ENCODE peak calls at places on chromosomes 11 and 22, in eight cellular contexts. One of them, this sample, is unnamed.

GRCh38 chr11:113984781-113985180 is 9.9 kb downstream of the HTR3A start:
- DNase-seq in HFF-Myc: no peak
- DNase-seq in CD8-positive, alpha-beta T cell: no peak
- DNase-seq in SK-N-SH: no peak
- DNase-seq in GM12865: no peak
- DNase-seq in cardiac muscle cell: no peak
- DNase-seq in tibial artery: no peak
- DNase-seq in foreskin keratinocyte: no peak
- DNase-seq in this sample: no peak

GRCh38 chr11:61961570-61962212 is 5.7 kb downstream of the FTH1 start:
- DNase-seq in HFF-Myc: no peak
- DNase-seq in CD8-positive, alpha-beta T cell: no peak
- DNase-seq in SK-N-SH: no peak
- DNase-seq in GM12865: no peak
- DNase-seq in cardiac muscle cell: no peak
- DNase-seq in tibial artery: peak
- DNase-seq in foreskin keratinocyte: no peak
- DNase-seq in this sample: no peak

GRCh38 chr11:69653406-69653960 is 12.5 kb downstream of the CCND1 start:
- DNase-seq in HFF-Myc: no peak
- DNase-seq in CD8-positive, alpha-beta T cell: no peak
- DNase-seq in SK-N-SH: no peak
- DNase-seq in GM12865: no peak
- DNase-seq in cardiac muscle cell: no peak
- DNase-seq in tibial artery: no peak
- DNase-seq in foreskin keratinocyte: no peak
- DNase-seq in this sample: no peak

GRCh38 chr22:37775785-37776638 is 31.7 kb upstream of the GCAT start:
- DNase-seq in HFF-Myc: peak
- DNase-seq in CD8-positive, alpha-beta T cell: no peak
- DNase-seq in SK-N-SH: no peak
- DNase-seq in GM12865: no peak
- DNase-seq in cardiac muscle cell: no peak
- DNase-seq in tibial artery: no peak
- DNase-seq in foreskin keratinocyte: peak
- DNase-seq in this sample: no peak

GRCh38 chr11:35177370-35177769 is 38.4 kb downstream of the CD44 start:
- DNase-seq in HFF-Myc: no peak
- DNase-seq in CD8-positive, alpha-beta T cell: no peak
- DNase-seq in SK-N-SH: no peak
- DNase-seq in GM12865: no peak
- DNase-seq in cardiac muscle cell: peak
- DNase-seq in tibial artery: no peak
- DNase-seq in foreskin keratinocyte: no peak
- DNase-seq in this sample: no peak

GRCh38 chr11:123407124-123407995 is 22.7 kb upstream of the GRAMD1B start:
- DNase-seq in HFF-Myc: peak
- DNase-seq in CD8-positive, alpha-beta T cell: peak
- DNase-seq in SK-N-SH: peak
- DNase-seq in GM12865: peak
- DNase-seq in cardiac muscle cell: peak
- DNase-seq in tibial artery: peak
- DNase-seq in foreskin keratinocyte: peak
- DNase-seq in this sample: peak

GRCh38 chr22:23183107-23183698 is 2.9 kb downstream of the BCR start:
- DNase-seq in HFF-Myc: no peak
- DNase-seq in CD8-positive, alpha-beta T cell: no peak
- DNase-seq in SK-N-SH: peak
- DNase-seq in GM12865: no peak
- DNase-seq in cardiac muscle cell: peak
- DNase-seq in tibial artery: peak
- DNase-seq in foreskin keratinocyte: no peak
- DNase-seq in this sample: no peak

GRCh38 chr11:36306888-36307287 is 10.8 kb downstream of the PRR5L start:
- DNase-seq in HFF-Myc: no peak
- DNase-seq in CD8-positive, alpha-beta T cell: no peak
- DNase-seq in SK-N-SH: peak
- DNase-seq in GM12865: no peak
- DNase-seq in cardiac muscle cell: peak
- DNase-seq in tibial artery: no peak
- DNase-seq in foreskin keratinocyte: no peak
- DNase-seq in this sample: no peak

GRCh38 chr11:46100670-46101069 is 20.6 kb downstream of the PHF21A start:
- DNase-seq in HFF-Myc: no peak
- DNase-seq in CD8-positive, alpha-beta T cell: no peak
- DNase-seq in SK-N-SH: no peak
- DNase-seq in GM12865: peak
- DNase-seq in cardiac muscle cell: no peak
- DNase-seq in tibial artery: no peak
- DNase-seq in foreskin keratinocyte: no peak
- DNase-seq in this sample: no peak

GRCh38 chr11:59281177-59281576 is 68.5 kb upstream of the MPEG1 start:
- DNase-seq in HFF-Myc: no peak
- DNase-seq in CD8-positive, alpha-beta T cell: no peak
- DNase-seq in SK-N-SH: no peak
- DNase-seq in GM12865: no peak
- DNase-seq in cardiac muscle cell: no peak
- DNase-seq in tibial artery: no peak
- DNase-seq in foreskin keratinocyte: no peak
- DNase-seq in this sample: no peak

GRCh38 chr11:56196705-56197104 is 20.3 kb downstream of the OR5J2 start:
- DNase-seq in HFF-Myc: no peak
- DNase-seq in CD8-positive, alpha-beta T cell: no peak
- DNase-seq in SK-N-SH: no peak
- DNase-seq in GM12865: no peak
- DNase-seq in cardiac muscle cell: no peak
- DNase-seq in tibial artery: no peak
- DNase-seq in foreskin keratinocyte: no peak
- DNase-seq in this sample: no peak

GRCh38 chr11:86047275-86047991 is 21.5 kb downstream of the PICALM start:
- DNase-seq in HFF-Myc: no peak
- DNase-seq in CD8-positive, alpha-beta T cell: no peak
- DNase-seq in SK-N-SH: no peak
- DNase-seq in GM12865: peak
- DNase-seq in cardiac muscle cell: no peak
- DNase-seq in tibial artery: no peak
- DNase-seq in foreskin keratinocyte: no peak
- DNase-seq in this sample: no peak

GRCh38 chr11:34149786-34150185 is 44.4 kb downstream of the NAT10 start:
- DNase-seq in HFF-Myc: no peak
- DNase-seq in CD8-positive, alpha-beta T cell: no peak
- DNase-seq in SK-N-SH: peak
- DNase-seq in GM12865: no peak
- DNase-seq in cardiac muscle cell: no peak
- DNase-seq in tibial artery: no peak
- DNase-seq in foreskin keratinocyte: no peak
- DNase-seq in this sample: no peak

GRCh38 chr11:13720940-13721339 is 52.5 kb downstream of the FAR1 start:
- DNase-seq in HFF-Myc: no peak
- DNase-seq in CD8-positive, alpha-beta T cell: no peak
- DNase-seq in SK-N-SH: no peak
- DNase-seq in GM12865: no peak
- DNase-seq in cardiac muscle cell: no peak
- DNase-seq in tibial artery: no peak
- DNase-seq in foreskin keratinocyte: peak
- DNase-seq in this sample: no peak

GRCh38 chr11:108486828-108487227 is 11.4 kb downstream of the POGLUT3 start:
- DNase-seq in HFF-Myc: no peak
- DNase-seq in CD8-positive, alpha-beta T cell: no peak
- DNase-seq in SK-N-SH: no peak
- DNase-seq in GM12865: no peak
- DNase-seq in cardiac muscle cell: no peak
- DNase-seq in tibial artery: no peak
- DNase-seq in foreskin keratinocyte: no peak
- DNase-seq in this sample: no peak

GRCh38 chr11:31325162-31325561 is 44.4 kb downstream of the DCDC1 start:
- DNase-seq in HFF-Myc: peak
- DNase-seq in CD8-positive, alpha-beta T cell: no peak
- DNase-seq in SK-N-SH: no peak
- DNase-seq in GM12865: no peak
- DNase-seq in cardiac muscle cell: no peak
- DNase-seq in tibial artery: no peak
- DNase-seq in foreskin keratinocyte: peak
- DNase-seq in this sample: no peak

GRCh38 chr11:86162257-86162656 is 82.3 kb upstream of the EED start:
- DNase-seq in HFF-Myc: peak
- DNase-seq in CD8-positive, alpha-beta T cell: no peak
- DNase-seq in SK-N-SH: no peak
- DNase-seq in GM12865: no peak
- DNase-seq in cardiac muscle cell: no peak
- DNase-seq in tibial artery: peak
- DNase-seq in foreskin keratinocyte: no peak
- DNase-seq in this sample: no peak

GRCh38 chr11:117931331-117931950 is 2.2 kb upstream of the TMPRSS13 start:
- DNase-seq in HFF-Myc: no peak
- DNase-seq in CD8-positive, alpha-beta T cell: no peak
- DNase-seq in SK-N-SH: no peak
- DNase-seq in GM12865: no peak
- DNase-seq in cardiac muscle cell: no peak
- DNase-seq in tibial artery: no peak
- DNase-seq in foreskin keratinocyte: no peak
- DNase-seq in this sample: no peak

GRCh38 chr11:112724194-112724790 is 236.9 kb upstream of the NCAM1 start:
- DNase-seq in HFF-Myc: no peak
- DNase-seq in CD8-positive, alpha-beta T cell: no peak
- DNase-seq in SK-N-SH: peak
- DNase-seq in GM12865: no peak
- DNase-seq in cardiac muscle cell: no peak
- DNase-seq in tibial artery: no peak
- DNase-seq in foreskin keratinocyte: no peak
- DNase-seq in this sample: no peak

GRCh38 chr11:15327786-15328231 is 213.1 kb downstream of the INSC start:
- DNase-seq in HFF-Myc: no peak
- DNase-seq in CD8-positive, alpha-beta T cell: no peak
- DNase-seq in SK-N-SH: peak
- DNase-seq in GM12865: peak
- DNase-seq in cardiac muscle cell: peak
- DNase-seq in tibial artery: peak
- DNase-seq in foreskin keratinocyte: no peak
- DNase-seq in this sample: peak

GRCh38 chr11:109138200-109138599 is 283.8 kb upstream of the C11orf87 start:
- DNase-seq in HFF-Myc: no peak
- DNase-seq in CD8-positive, alpha-beta T cell: no peak
- DNase-seq in SK-N-SH: no peak
- DNase-seq in GM12865: no peak
- DNase-seq in cardiac muscle cell: no peak
- DNase-seq in tibial artery: no peak
- DNase-seq in foreskin keratinocyte: peak
- DNase-seq in this sample: no peak

GRCh38 chr11:70519117-70519516 is 120.8 kb downstream of the CTTN start:
- DNase-seq in HFF-Myc: no peak
- DNase-seq in CD8-positive, alpha-beta T cell: no peak
- DNase-seq in SK-N-SH: no peak
- DNase-seq in GM12865: peak
- DNase-seq in cardiac muscle cell: no peak
- DNase-seq in tibial artery: no peak
- DNase-seq in foreskin keratinocyte: no peak
- DNase-seq in this sample: no peak

GRCh38 chr11:33366918-33367317 is 109.7 kb downstream of the HIPK3 start:
- DNase-seq in HFF-Myc: no peak
- DNase-seq in CD8-positive, alpha-beta T cell: no peak
- DNase-seq in SK-N-SH: no peak
- DNase-seq in GM12865: no peak
- DNase-seq in cardiac muscle cell: no peak
- DNase-seq in tibial artery: no peak
- DNase-seq in foreskin keratinocyte: no peak
- DNase-seq in this sample: no peak

GRCh38 chr11:5364214-5364613 is 12.9 kb downstream of the OR51B6 start:
- DNase-seq in HFF-Myc: no peak
- DNase-seq in CD8-positive, alpha-beta T cell: no peak
- DNase-seq in SK-N-SH: no peak
- DNase-seq in GM12865: no peak
- DNase-seq in cardiac muscle cell: no peak
- DNase-seq in tibial artery: no peak
- DNase-seq in foreskin keratinocyte: no peak
- DNase-seq in this sample: no peak

GRCh38 chr22:26579331-26579886 is 10.5 kb downstream of the TPST2 start:
- DNase-seq in HFF-Myc: no peak
- DNase-seq in CD8-positive, alpha-beta T cell: peak
- DNase-seq in SK-N-SH: no peak
- DNase-seq in GM12865: peak
- DNase-seq in cardiac muscle cell: no peak
- DNase-seq in tibial artery: no peak
- DNase-seq in foreskin keratinocyte: no peak
- DNase-seq in this sample: no peak

GRCh38 chr22:44159811-44160210 is 20.9 kb upstream of the PARVG start:
- DNase-seq in HFF-Myc: no peak
- DNase-seq in CD8-positive, alpha-beta T cell: no peak
- DNase-seq in SK-N-SH: no peak
- DNase-seq in GM12865: no peak
- DNase-seq in cardiac muscle cell: no peak
- DNase-seq in tibial artery: no peak
- DNase-seq in foreskin keratinocyte: no peak
- DNase-seq in this sample: no peak

GRCh38 chr11:116603783-116604323 is 168.9 kb downstream of the BUD13 start:
- DNase-seq in HFF-Myc: no peak
- DNase-seq in CD8-positive, alpha-beta T cell: no peak
- DNase-seq in SK-N-SH: no peak
- DNase-seq in GM12865: no peak
- DNase-seq in cardiac muscle cell: no peak
- DNase-seq in tibial artery: no peak
- DNase-seq in foreskin keratinocyte: no peak
- DNase-seq in this sample: peak

GRCh38 chr11:94868468-94868867 is 100.3 kb downstream of the AMOTL1 start:
- DNase-seq in HFF-Myc: no peak
- DNase-seq in CD8-positive, alpha-beta T cell: no peak
- DNase-seq in SK-N-SH: no peak
- DNase-seq in GM12865: no peak
- DNase-seq in cardiac muscle cell: no peak
- DNase-seq in tibial artery: no peak
- DNase-seq in foreskin keratinocyte: no peak
- DNase-seq in this sample: no peak
- TF ChIP-seq CTCF in HFF-Myc: no peak
- TF ChIP-seq CTCF in CD8-positive, alpha-beta T cell: no peak
- TF ChIP-seq CTCF in SK-N-SH: no peak
- TF ChIP-seq CTCF in GM12865: no peak
- TF ChIP-seq CTCF in cardiac muscle cell: no peak
- TF ChIP-seq CTCF in tibial artery: no peak
- TF ChIP-seq CTCF in foreskin keratinocyte: no peak
- TF ChIP-seq CTCF in this sample: no peak

GRCh38 chr11:87645626-87646025 is 529.6 kb downstream of the RAB38 start:
- DNase-seq in HFF-Myc: no peak
- DNase-seq in CD8-positive, alpha-beta T cell: no peak
- DNase-seq in SK-N-SH: no peak
- DNase-seq in GM12865: no peak
- DNase-seq in cardiac muscle cell: no peak
- DNase-seq in tibial artery: no peak
- DNase-seq in foreskin keratinocyte: no peak
- DNase-seq in this sample: no peak
- TF ChIP-seq CTCF in HFF-Myc: no peak
- TF ChIP-seq CTCF in CD8-positive, alpha-beta T cell: no peak
- TF ChIP-seq CTCF in SK-N-SH: no peak
- TF ChIP-seq CTCF in GM12865: no peak
- TF ChIP-seq CTCF in cardiac muscle cell: no peak
- TF ChIP-seq CTCF in tibial artery: no peak
- TF ChIP-seq CTCF in foreskin keratinocyte: no peak
- TF ChIP-seq CTCF in this sample: no peak

GRCh38 chr11:1199689-1200610 is 22.9 kb upstream of the MUC5B start:
- DNase-seq in HFF-Myc: no peak
- DNase-seq in CD8-positive, alpha-beta T cell: no peak
- DNase-seq in SK-N-SH: peak
- DNase-seq in GM12865: no peak
- DNase-seq in cardiac muscle cell: no peak
- DNase-seq in tibial artery: no peak
- DNase-seq in foreskin keratinocyte: no peak
- DNase-seq in this sample: peak
- TF ChIP-seq CTCF in HFF-Myc: no peak
- TF ChIP-seq CTCF in CD8-positive, alpha-beta T cell: no peak
- TF ChIP-seq CTCF in SK-N-SH: no peak
- TF ChIP-seq CTCF in GM12865: no peak
- TF ChIP-seq CTCF in cardiac muscle cell: no peak
- TF ChIP-seq CTCF in tibial artery: no peak
- TF ChIP-seq CTCF in foreskin keratinocyte: no peak
- TF ChIP-seq CTCF in this sample: no peak

GRCh38 chr11:111399187-111400031 is 20.3 kb upstream of the POU2AF1 start:
- DNase-seq in HFF-Myc: no peak
- DNase-seq in CD8-positive, alpha-beta T cell: no peak
- DNase-seq in SK-N-SH: no peak
- DNase-seq in GM12865: peak
- DNase-seq in cardiac muscle cell: no peak
- DNase-seq in tibial artery: no peak
- DNase-seq in foreskin keratinocyte: no peak
- DNase-seq in this sample: no peak
- TF ChIP-seq CTCF in HFF-Myc: no peak
- TF ChIP-seq CTCF in CD8-positive, alpha-beta T cell: no peak
- TF ChIP-seq CTCF in SK-N-SH: no peak
- TF ChIP-seq CTCF in GM12865: peak
- TF ChIP-seq CTCF in cardiac muscle cell: no peak
- TF ChIP-seq CTCF in tibial artery: no peak
- TF ChIP-seq CTCF in foreskin keratinocyte: no peak
- TF ChIP-seq CTCF in this sample: no peak

This sample was measured in mesothelial cell of epicardium.